ENCODE peak calls at places on chromosome 3, in six cellular contexts. L is endodermal cell; Q is AG04449; I is mucosa of descending colon; A is astrocyte; V is Jurkat, Clone E6-1. R is an unnamed sample.

GRCh38 chr3:70065666-70066253 is 66.2 kb downstream of the SAMMSON start:
- DNase-seq in L (peak), Q (no peak), I (no peak), A (no peak), V (no peak), R (no peak)

GRCh38 chr3:6035626-6036025 is 825.3 kb upstream of the GRM7 start:
- DNase-seq in L (no peak), Q (no peak), I (no peak), A (no peak), V (no peak), R (no peak)

GRCh38 chr3:159727506-159727905 is 261.1 kb upstream of the IL12A start:
- DNase-seq in L (no peak), Q (no peak), I (no peak), A (no peak), V (no peak), R (no peak)

GRCh38 chr3:48594431-48595049 is 589 bp downstream of the COL7A1 start:
- DNase-seq in L (peak), Q (no peak), I (no peak), A (no peak), V (no peak), R (no peak)

GRCh38 chr3:187926620-187927019 is 181.4 kb upstream of the BCL6 start:
- DNase-seq in L (no peak), Q (no peak), I (no peak), A (no peak), V (no peak), R (no peak)

GRCh38 chr3:175670572-175670971 is 811.4 kb downstream of the NAALADL2 start:
- DNase-seq in L (no peak), Q (peak), I (no peak), A (peak), V (no peak), R (no peak)

GRCh38 chr3:62884041-62884870 is 9.0 kb upstream of the CADPS start:
- DNase-seq in L (no peak), Q (no peak), I (no peak), A (no peak), V (no peak), R (no peak)

GRCh38 chr3:53114011-53114400 is 16.2 kb downstream of the RFT1 start:
- DNase-seq in L (peak), Q (no peak), I (no peak), A (peak), V (peak), R (no peak)

GRCh38 chr3:134753999-134754742 is 40.9 kb upstream of the EPHB1 start:
- DNase-seq in L (peak), Q (no peak), I (no peak), A (no peak), V (no peak), R (no peak)

GRCh38 chr3:59101091-59101738 is 51.4 kb upstream of the CFAP20DC start:
- DNase-seq in L (no peak), Q (no peak), I (no peak), A (peak), V (no peak), R (peak)

GRCh38 chr3:152268501-152269422 is at the start of gene MBNL1:
- DNase-seq in L (peak), Q (no peak), I (peak), A (peak), V (peak), R (peak)

GRCh38 chr3:94159062-94159726 is 96.3 kb downstream of the NSUN3 start:
- DNase-seq in L (no peak), Q (no peak), I (no peak), A (peak), V (no peak), R (peak)

GRCh38 chr3:8607285-8608040 is 37.1 kb downstream of the SSUH2 start:
- DNase-seq in L (peak), Q (no peak), I (no peak), A (peak), V (no peak), R (no peak)

GRCh38 chr3:50089603-50089945 is 855 bp downstream of the RBM5 start:
- DNase-seq in L (no peak), Q (no peak), I (no peak), A (peak), V (no peak), R (no peak)

GRCh38 chr3:137761563-137762503 is 2.3 kb upstream of the SOX14 start:
- DNase-seq in L (peak), Q (no peak), I (peak), A (no peak), V (no peak), R (no peak)

GRCh38 chr3:120604784-120605183 is 8.6 kb downstream of the NDUFB4 start:
- DNase-seq in L (peak), Q (no peak), I (no peak), A (no peak), V (no peak), R (no peak)

GRCh38 chr3:177431525-177432255 is 234.4 kb upstream of the TBL1XR1 start:
- DNase-seq in L (no peak), Q (no peak), I (no peak), A (no peak), V (no peak), R (no peak)

GRCh38 chr3:186141776-186142175 is 32.9 kb upstream of the ETV5 start:
- DNase-seq in L (peak), Q (no peak), I (no peak), A (no peak), V (no peak), R (no peak)

GRCh38 chr3:180375831-180376230 is 226.1 kb upstream of the TTC14 start:
- DNase-seq in L (peak), Q (no peak), I (no peak), A (no peak), V (no peak), R (no peak)

GRCh38 chr3:123909785-123910184 is 25.7 kb upstream of the MYLK start:
- DNase-seq in L (no peak), Q (no peak), I (no peak), A (no peak), V (no peak), R (no peak)

DNA sequence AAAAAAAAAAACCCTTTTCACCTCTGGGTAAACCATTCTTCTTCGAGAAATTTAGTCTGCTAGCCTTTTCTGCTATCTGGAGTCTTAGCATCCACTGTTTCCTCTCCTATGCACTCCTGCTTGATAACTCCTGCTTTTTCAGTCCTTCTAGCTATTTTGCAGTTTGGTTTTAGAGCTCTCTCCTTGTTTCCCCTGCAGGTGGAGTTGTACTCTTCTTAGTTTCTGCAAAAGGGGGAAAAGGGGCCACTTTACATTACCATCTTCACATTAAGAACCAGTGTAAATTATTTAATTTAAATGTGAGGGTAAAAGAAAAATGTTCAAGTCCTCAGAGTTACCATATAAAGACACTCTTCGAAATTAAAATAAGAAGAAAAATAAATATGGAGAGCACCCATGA is 23.6 kb upstream of the MYLK start:
- DNase-seq in L (no peak), Q (no peak), I (no peak), A (no peak), V (no peak), R (no peak)
- H3K4me3 ChIP-seq in L (no peak), Q (no peak), I (no peak), A (no peak), V (no peak), R (no peak)

GRCh38 chr3:197807969-197808587 is 17.0 kb downstream of the LRCH3 start:
- DNase-seq in L (no peak), Q (no peak), I (no peak), A (peak), V (no peak), R (no peak)
- H3K4me3 ChIP-seq in L (no peak), Q (peak), I (no peak), A (no peak), V (no peak), R (no peak)

GRCh38 chr3:114060906-114061655 is 4.5 kb downstream of the QTRT2 start:
- DNase-seq in L (no peak), Q (no peak), I (no peak), A (no peak), V (no peak), R (no peak)

GRCh38 chr3:114057011-114057347 is 442 bp downstream of the QTRT2 start:
- DNase-seq in L (no peak), Q (no peak), I (no peak), A (no peak), V (no peak), R (no peak)

GRCh38 chr3:114056130-114057010 is at the start of the genes CCDC191 and QTRT2:
- DNase-seq in L (peak), Q (peak), I (peak), A (peak), V (peak), R (peak)

DNA sequence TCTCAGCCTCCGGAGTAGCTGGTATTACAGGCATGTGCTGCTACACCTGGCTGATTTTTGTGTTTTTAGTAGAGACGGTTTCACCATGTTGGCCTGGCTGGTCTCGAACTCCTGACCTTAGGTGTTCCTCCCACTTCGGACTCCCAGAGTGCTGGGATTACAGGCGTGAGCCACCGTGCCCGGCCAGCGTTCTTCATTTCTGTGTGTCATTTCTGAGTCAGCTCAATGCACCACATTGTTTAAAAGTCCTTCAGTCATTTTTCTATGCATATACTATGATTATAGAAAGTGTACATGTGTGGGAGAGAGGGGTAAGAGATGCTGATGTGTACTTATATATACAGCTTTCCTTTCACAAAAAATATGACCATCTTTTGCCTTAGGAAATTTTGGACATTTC is 2.1 kb downstream of the QTRT2 start:
- DNase-seq in L (no peak), Q (no peak), I (no peak), A (no peak), V (no peak), R (no peak)
- H3K4me3 ChIP-seq in L (no peak), Q (no peak), I (no peak), A (no peak), V (no peak), R (no peak)

GRCh38 chr3:184186902-184187207 is 856 bp downstream of the ABCF3 start:
- DNase-seq in L (no peak), Q (no peak), I (no peak), A (no peak), V (no peak), R (no peak)

GRCh38 chr3:184185461-184186183 is 377 bp upstream of the ABCF3 start:
- DNase-seq in L (peak), Q (peak), I (peak), A (peak), V (peak), R (peak)

GRCh38 chr3:184183679-184184078 is 2.3 kb upstream of the ABCF3 start:
- DNase-seq in L (no peak), Q (no peak), I (no peak), A (no peak), V (no peak), R (no peak)

GRCh38 chr3:184186184-184186901 is at the start of gene ABCF3:
- DNase-seq in L (no peak), Q (no peak), I (peak), A (peak), V (no peak), R (peak)

DNA sequence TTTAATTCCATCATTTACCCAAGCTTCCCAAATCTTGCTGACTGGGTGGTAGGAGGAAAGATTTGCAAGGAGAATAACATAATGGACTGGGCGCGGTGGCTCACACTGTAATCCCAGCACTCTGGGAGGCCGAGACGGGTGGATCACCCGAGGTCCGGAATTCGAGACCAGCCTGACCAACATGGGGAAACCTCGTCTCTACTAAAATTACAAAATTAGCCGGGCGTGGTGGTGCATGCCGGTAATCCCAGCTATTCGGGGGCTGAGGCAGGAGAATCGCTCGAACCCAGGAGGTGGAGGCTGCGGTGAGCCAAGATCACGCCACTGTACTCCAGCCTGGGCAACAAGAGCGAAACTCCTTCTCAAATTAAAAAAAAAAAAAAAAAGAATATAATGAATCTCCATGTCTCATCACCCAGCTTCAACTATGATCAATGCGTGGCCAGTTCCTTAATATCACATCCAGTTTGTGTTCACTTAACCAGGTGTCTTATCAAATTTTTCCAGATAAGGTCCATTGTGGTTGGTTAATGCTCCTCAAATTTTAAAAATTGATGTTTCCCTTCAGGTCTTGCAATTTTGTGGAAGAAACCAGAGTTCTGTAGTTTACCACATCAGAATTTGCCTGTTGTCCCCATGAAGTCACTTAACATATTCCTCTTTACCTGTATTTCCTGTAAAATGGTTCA is 1.3 kb upstream of the ABCF3 start:
- DNase-seq in L (no peak), Q (no peak), I (no peak), A (no peak), V (no peak), R (no peak)
- H3K4me3 ChIP-seq in L (peak), Q (no peak), I (no peak), A (no peak), V (peak), R (no peak)

GRCh38 chr3:126358038-126358815 is 1.0 kb upstream of the KLF15 start:
- DNase-seq in L (peak), Q (no peak), I (peak), A (no peak), V (no peak), R (no peak)
- H3K4me3 ChIP-seq in L (peak), Q (no peak), I (no peak), A (peak), V (peak), R (peak)

GRCh38 chr3:112187300-112187699 is 54.3 kb upstream of the GCSAM start:
- DNase-seq in L (no peak), Q (no peak), I (no peak), A (no peak), V (no peak), R (no peak)
- H3K4me3 ChIP-seq in L (no peak), Q (no peak), I (no peak), A (no peak), V (no peak), R (no peak)

DNA sequence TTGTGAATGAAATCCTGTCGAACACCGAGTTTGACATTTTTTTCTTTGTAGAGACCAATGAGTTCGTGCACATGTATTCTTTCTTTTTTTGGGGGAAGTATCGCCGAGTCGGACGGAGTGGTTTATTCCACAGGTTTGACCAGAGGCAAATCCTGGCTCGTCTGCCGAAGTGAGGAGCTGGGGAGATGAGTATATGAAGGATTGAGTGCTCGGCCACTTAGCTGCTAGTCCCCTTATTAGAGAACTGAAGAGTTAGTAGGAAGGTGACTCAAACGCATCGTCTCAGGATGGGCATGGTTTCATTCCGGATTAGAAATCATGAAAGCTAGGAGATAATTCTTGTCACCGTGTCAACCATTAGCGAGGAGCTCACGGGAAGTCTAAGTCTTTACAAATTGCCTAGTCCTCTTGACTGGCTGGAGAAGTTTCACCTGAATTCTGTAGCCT is 154.7 kb upstream of the GOLIM4 start:
- DNase-seq in L (peak), Q (no peak), I (no peak), A (peak), V (no peak), R (no peak)
- H3K4me3 ChIP-seq in L (peak), Q (no peak), I (no peak), A (peak), V (no peak), R (peak)

GRCh38 chr3:51668756-51669155 is 2.3 kb upstream of the TEX264 start:
- DNase-seq in L (no peak), Q (no peak), I (no peak), A (peak), V (no peak), R (no peak)

GRCh38 chr3:51669241-51670052 is 1.6 kb upstream of the TEX264 start:
- DNase-seq in L (peak), Q (peak), I (peak), A (peak), V (peak), R (no peak)

GRCh38 chr3:51671090-51672082 is at the start of gene TEX264:
- DNase-seq in L (peak), Q (no peak), I (peak), A (peak), V (peak), R (peak)

GRCh38 chr3:51670711-51671089 is 352 bp upstream of the TEX264 start:
- DNase-seq in L (no peak), Q (no peak), I (no peak), A (no peak), V (no peak), R (no peak)

GRCh38 chr3:51670053-51670666 is 892 bp upstream of the TEX264 start:
- DNase-seq in L (no peak), Q (no peak), I (no peak), A (no peak), V (no peak), R (no peak)
- H3K4me3 ChIP-seq in L (peak), Q (no peak), I (no peak), A (peak), V (peak), R (peak)

GRCh38 chr3:155032918-155033317 is 47.2 kb upstream of the MME start:
- DNase-seq in L (no peak), Q (peak), I (no peak), A (peak), V (no peak), R (peak)
- H3K4me3 ChIP-seq in L (no peak), Q (no peak), I (no peak), A (no peak), V (no peak), R (no peak)

R was measured in skeletal muscle cell.